ENCODE peak calls at places on chromosomes 6 and 20, in seven cellular contexts. K is ELR, G is cardiac fibroblast, L is progenitor cell of endocrine pancreas, T is T-helper 2 cell, Z is GM23248, I is type B pancreatic cell. C is an unnamed sample.

GRCh38 chr6:143336446-143337152 is 113.9 kb downstream of the ADAT2 start:
- DNase-seq in K (peak; percentile 87), G (peak; percentile 71), L (no peak), T (no peak), Z (peak; percentile 80), I (no peak), C (no peak)

GRCh38 chr20:33765099-33765498 is 33.3 kb downstream of the ZNF341 start:
- DNase-seq in K (no peak), G (no peak), L (no peak), T (no peak), Z (no peak), I (no peak), C (no peak)

GRCh38 chr20:47720636-47721427 is 64.4 kb downstream of the SULF2 start:
- DNase-seq in K (no peak), G (no peak), L (no peak), T (no peak), Z (no peak), I (no peak), C (no peak)

GRCh38 chr6:14921170-14921569 is 324.7 kb upstream of the JARID2 start:
- DNase-seq in K (no peak), G (no peak), L (peak; percentile 37), T (no peak), Z (no peak), I (no peak), C (no peak)

GRCh38 chr6:52389626-52390360 is 27.8 kb downstream of the PAQR8 start:
- DNase-seq in K (peak; percentile 73), G (peak; percentile 31), L (no peak), T (no peak), Z (peak; percentile 58), I (no peak), C (no peak)

GRCh38 chr6:105993341-105993740 is 92.8 kb upstream of the PRDM1 start:
- DNase-seq in K (peak; percentile 53), G (no peak), L (no peak), T (no peak), Z (no peak), I (no peak), C (no peak)

GRCh38 chr6:141464490-141464889 is 668.2 kb upstream of the GJE1 start:
- DNase-seq in K (peak; percentile 25), G (peak; percentile 84), L (no peak), T (no peak), Z (peak; percentile 91), I (no peak), C (no peak)

GRCh38 chr20:39822667-39823066 is 860.5 kb downstream of the DHX35 start:
- DNase-seq in K (peak; percentile 62), G (peak; percentile 43), L (no peak), T (no peak), Z (peak; percentile 80), I (no peak), C (no peak)

GRCh38 chr6:99119109-99120031 is 171.6 kb upstream of the FBXL4 start:
- DNase-seq in K (peak; percentile 68), G (peak; percentile 60), L (no peak), T (no peak), Z (peak; percentile 62), I (no peak), C (peak; percentile 28)

GRCh38 chr20:2006452-2007381 is 12.9 kb upstream of the PDYN start:
- DNase-seq in K (peak; percentile 53), G (peak; percentile 56), L (no peak), T (no peak), Z (peak; percentile 90), I (peak; percentile 50), C (no peak)

GRCh38 chr6:22748681-22749080 is 179.3 kb downstream of the HDGFL1 start:
- DNase-seq in K (no peak), G (no peak), L (no peak), T (no peak), Z (no peak), I (no peak), C (no peak)

GRCh38 chr6:67361264-67361663 is 1273.8 kb upstream of the ADGRB3 start:
- DNase-seq in K (no peak), G (no peak), L (no peak), T (no peak), Z (no peak), I (no peak), C (no peak)

GRCh38 chr20:31542201-31542842 is 28.1 kb downstream of the HM13 start:
- DNase-seq in K (peak; percentile 78), G (peak; percentile 38), L (no peak), T (no peak), Z (peak; percentile 76), I (no peak), C (no peak)

GRCh38 chr20:10565191-10565921 is 108.4 kb downstream of the JAG1 start:
- DNase-seq in K (peak; percentile 54), G (peak; percentile 88), L (no peak), T (no peak), Z (peak; percentile 82), I (no peak), C (no peak)

GRCh38 chr6:148757944-148758343 is 11.1 kb downstream of the UST start:
- DNase-seq in K (no peak), G (no peak), L (no peak), T (no peak), Z (no peak), I (no peak), C (no peak)

GRCh38 chr20:19457551-19457950 is 245.1 kb downstream of the SLC24A3 start:
- DNase-seq in K (no peak), G (no peak), L (no peak), T (no peak), Z (no peak), I (peak; percentile 16), C (no peak)

GRCh38 chr6:113980937-113981554 is 10.1 kb upstream of the HDAC2 start:
- DNase-seq in K (peak; percentile 47), G (peak; percentile 37), L (no peak), T (no peak), Z (peak; percentile 36), I (no peak), C (no peak)

GRCh38 chr20:3691306-3691705 is 9.5 kb upstream of the ADAM33 start:
- DNase-seq in K (no peak), G (no peak), L (no peak), T (no peak), Z (no peak), I (no peak), C (no peak)

GRCh38 chr6:63808576-63808975 is 173.0 kb downstream of the PHF3 start:
- DNase-seq in K (no peak), G (no peak), L (no peak), T (no peak), Z (no peak), I (no peak), C (no peak)

GRCh38 chr6:82735790-82736189 is 329.9 kb downstream of the UBE3D start:
- DNase-seq in K (no peak), G (no peak), L (no peak), T (no peak), Z (no peak), I (no peak), C (no peak)

GRCh38 chr6:89411269-89412070 is 603 bp downstream of the RRAGD start:
- DNase-seq in K (peak; percentile 25), G (no peak), L (peak; percentile 28), T (peak; percentile 9), Z (peak; percentile 54), I (peak; percentile 71), C (peak; percentile 47)

C was measured in memory B cell.